ENCODE peak calls at places on chromosomes 7 and 10, in five cellular contexts. D is dorsolateral prefrontal cortex, B is mucosa of descending colon, V is lower lobe of right lung, K is tibial artery. A is an unnamed sample.

GRCh38 chr10:110138197-110138812 is 69.1 kb upstream of the MXI1 start:
- DNase-seq in D (no peak), B (no peak), K (no peak), V (no peak), A (peak)

GRCh38 chr7:129792721-129793120 is 160.0 kb downstream of the UBE2H start:
- DNase-seq in D (no peak), B (no peak), V (no peak), K (no peak), A (peak)

GRCh38 chr7:3217166-3217565 is 83.9 kb upstream of the SDK1 start:
- DNase-seq in B (no peak), V (no peak), K (no peak), D (no peak), A (peak)

GRCh38 chr7:86953653-86954336 is 105.7 kb downstream of the ELAPOR2 start:
- DNase-seq in K (no peak), B (no peak), V (no peak), D (no peak), A (no peak)

GRCh38 chr10:7424315-7424714 is 13.5 kb upstream of the SFMBT2 start:
- DNase-seq in B (no peak), V (no peak), K (no peak), D (no peak), A (no peak)

GRCh38 chr10:97525086-97525485 is 26.4 kb downstream of the UBTD1 start:
- DNase-seq in B (no peak), V (no peak), D (no peak), K (no peak), A (no peak)

GRCh38 chr7:108818742-108819141 is 249.1 kb downstream of the DNAJB9 start:
- DNase-seq in V (no peak), B (no peak), K (no peak), D (no peak), A (no peak)

GRCh38 chr7:50676754-50677153 is 105.9 kb downstream of the GRB10 start:
- DNase-seq in B (no peak), V (no peak), D (peak), K (no peak), A (no peak)

GRCh38 chr7:67377939-67378862 is 381.6 kb downstream of the TYW1 start:
- DNase-seq in K (peak), V (peak), D (peak), B (peak), A (peak)

GRCh38 chr10:4810093-4810492 is 15.9 kb upstream of the AKR1E2 start:
- DNase-seq in K (no peak), D (no peak), V (no peak), B (no peak), A (peak)

GRCh38 chr10:55476129-55476528 is 675.1 kb upstream of the PCDH15 start:
- DNase-seq in K (no peak), D (no peak), V (no peak), B (no peak), A (peak)

GRCh38 chr10:97601268-97602215 is 12.0 kb downstream of the C10orf62 start:
- DNase-seq in B (no peak), D (no peak), V (no peak), K (no peak), A (no peak)

GRCh38 chr10:63707254-63707910 is 186.2 kb downstream of the REEP3 start:
- DNase-seq in V (no peak), D (no peak), B (no peak), K (no peak), A (peak)

GRCh38 chr7:47329320-47329926 is 252.5 kb downstream of the TNS3 start:
- DNase-seq in D (no peak), V (no peak), K (no peak), B (no peak), A (peak)

GRCh38 chr10:28722065-28722803 is 44.9 kb downstream of the BAMBI start:
- DNase-seq in B (peak), V (peak), K (peak), D (peak), A (peak)

GRCh38 chr7:150388709-150389531 is 9.8 kb downstream of the ZNF775 start:
- DNase-seq in K (peak), B (peak), V (peak), D (peak), A (peak)

GRCh38 chr7:29145553-29146081 is 720 bp downstream of the CPVL start:
- DNase-seq in D (no peak), B (no peak), V (no peak), K (no peak), A (no peak)

GRCh38 chr7:102273749-102274712 is 12.6 kb upstream of the SH2B2 start:
- DNase-seq in K (no peak), D (no peak), B (peak), V (no peak), A (peak)

GRCh38 chr10:22630229-22631174 is 83.9 kb downstream of the PIP4K2A start:
- DNase-seq in D (no peak), B (no peak), V (no peak), K (no peak), A (peak)

GRCh38 chr10:114925675-114926204 is 12.3 kb upstream of the TRUB1 start:
- DNase-seq in K (no peak), B (no peak), D (no peak), V (no peak), A (peak)

GRCh38 chr7:42156957-42157721 is 79.9 kb downstream of the GLI3 start:
- DNase-seq in D (no peak), V (no peak), K (no peak), B (no peak), A (no peak)

GRCh38 chr7:135736586-135737305 is 8.8 kb upstream of the SLC13A4 start:
- DNase-seq in K (no peak), D (no peak), V (no peak), B (no peak), A (no peak)

GRCh38 chr10:96619803-96620773 is 33.3 kb upstream of the TM9SF3 start:
- DNase-seq in K (no peak), D (no peak), B (no peak), V (no peak), A (peak)

GRCh38 chr10:8137272-8137680 is 82.8 kb downstream of the GATA3 start:
- DNase-seq in D (no peak), V (no peak), B (no peak), K (no peak), A (no peak)

GRCh38 chr7:107989618-107990373 is 13.2 kb downstream of the LAMB1 start:
- DNase-seq in K (peak), D (no peak), V (no peak), B (no peak), A (peak)

GRCh38 chr10:3861785-3862184 is 76.8 kb upstream of the KLF6 start:
- DNase-seq in K (no peak), V (peak), B (no peak), D (no peak), A (no peak)

GRCh38 chr7:106426803-106427202 is 142.0 kb upstream of the NAMPT start:
- DNase-seq in K (no peak), D (no peak), V (no peak), B (no peak), A (no peak)

GRCh38 chr10:60883187-60883586 is 60.8 kb downstream of the RHOBTB1 start:
- DNase-seq in B (no peak), V (no peak), K (no peak), D (no peak), A (peak)

GRCh38 chr10:64534616-64535015 is 1013.4 kb downstream of the REEP3 start:
- DNase-seq in V (no peak), B (no peak), K (no peak), D (no peak), A (no peak)

GRCh38 chr10:132549416-132549815 is 11.8 kb downstream of the INPP5A start:
- DNase-seq in D (no peak), K (peak), V (no peak), B (no peak), A (no peak)

GRCh38 chr7:115340828-115341227 is 418.9 kb downstream of the MDFIC start:
- DNase-seq in B (no peak), D (no peak), V (no peak), K (no peak), A (peak)

GRCh38 chr7:131007439-131008330 is 273.7 kb upstream of the KLF14 start:
- DNase-seq in B (peak), D (peak), V (peak), K (no peak), A (peak)

GRCh38 chr10:26779176-26779860 is 81.4 kb downstream of the ABI1 start:
- DNase-seq in D (no peak), B (no peak), V (no peak), K (no peak), A (no peak)

GRCh38 chr10:94315975-94316464 is 46.7 kb downstream of the NOC3L start:
- DNase-seq in K (no peak), D (no peak), B (no peak), V (no peak), A (peak)

GRCh38 chr7:29977926-29978652 is 11.5 kb downstream of the SCRN1 start:
- DNase-seq in B (no peak), V (no peak), D (no peak), K (no peak), A (no peak)

GRCh38 chr10:13658864-13659685 is 72.3 kb downstream of the PRPF18 start:
- DNase-seq in K (peak), D (peak), B (no peak), V (peak), A (no peak)

GRCh38 chr7:64744680-64745079 is 49.5 kb upstream of the ZNF138 start:
- DNase-seq in K (no peak), V (no peak), B (no peak), D (no peak), A (no peak)

GRCh38 chr10:128174581-128175559 is 48.6 kb upstream of the MKI67 start:
- DNase-seq in K (no peak), B (no peak), V (no peak), D (no peak), A (no peak)

GRCh38 chr10:35942052-35942451 is 300.0 kb upstream of the FZD8 start:
- DNase-seq in D (no peak), B (no peak), V (no peak), K (no peak), A (no peak)

GRCh38 chr10:58385784-58386112 is 538 bp downstream of the TFAM start:
- DNase-seq in B (peak), V (peak), D (peak), K (no peak), A (peak)

GRCh38 chr10:2081501-2081900 is 344.2 kb upstream of the ADARB2 start:
- DNase-seq in B (no peak), K (no peak), D (no peak), V (no peak), A (no peak)
- TF ChIP-seq CTCF in B (no peak), K (no peak), D (no peak), V (no peak), A (no peak)

GRCh38 chr7:128785738-128786137 is 6.0 kb upstream of the CCDC136 start:
- DNase-seq in V (no peak), B (no peak), K (no peak), D (no peak), A (no peak)

GRCh38 chr7:128781126-128781525 is 5.5 kb upstream of the OPN1SW start:
- DNase-seq in K (no peak), B (no peak), D (no peak), V (no peak), A (peak)

GRCh38 chr7:128778946-128779345 is 3.4 kb upstream of the OPN1SW start:
- DNase-seq in K (no peak), B (no peak), D (no peak), V (no peak), A (no peak)

GRCh38 chr7:128781851-128782250 is 6.3 kb upstream of the OPN1SW start:
- DNase-seq in K (no peak), B (no peak), D (no peak), V (no peak), A (no peak)

GRCh38 chr7:128783143-128783799 is 7.7 kb upstream of the OPN1SW start:
- DNase-seq in D (peak), B (peak), V (no peak), K (peak), A (peak)
- H3K4me3 ChIP-seq in D (no peak), B (no peak), V (no peak), K (no peak), A (no peak)

GRCh38 chr7:75996476-75996875 is 2.1 kb upstream of the TMEM120A start:
- DNase-seq in K (peak), V (no peak), B (no peak), D (no peak), A (no peak)

GRCh38 chr7:75995996-75996395 is 1.6 kb upstream of the TMEM120A start:
- DNase-seq in V (no peak), K (peak), D (no peak), B (no peak), A (no peak)

GRCh38 chr7:75995052-75995471 is 667 bp upstream of the TMEM120A start:
- DNase-seq in K (peak), V (no peak), B (peak), D (no peak), A (no peak)

GRCh38 chr7:75993689-75994387 is 557 bp downstream of the TMEM120A start:
- DNase-seq in D (no peak), V (peak), K (peak), B (peak), A (peak)

DNA sequence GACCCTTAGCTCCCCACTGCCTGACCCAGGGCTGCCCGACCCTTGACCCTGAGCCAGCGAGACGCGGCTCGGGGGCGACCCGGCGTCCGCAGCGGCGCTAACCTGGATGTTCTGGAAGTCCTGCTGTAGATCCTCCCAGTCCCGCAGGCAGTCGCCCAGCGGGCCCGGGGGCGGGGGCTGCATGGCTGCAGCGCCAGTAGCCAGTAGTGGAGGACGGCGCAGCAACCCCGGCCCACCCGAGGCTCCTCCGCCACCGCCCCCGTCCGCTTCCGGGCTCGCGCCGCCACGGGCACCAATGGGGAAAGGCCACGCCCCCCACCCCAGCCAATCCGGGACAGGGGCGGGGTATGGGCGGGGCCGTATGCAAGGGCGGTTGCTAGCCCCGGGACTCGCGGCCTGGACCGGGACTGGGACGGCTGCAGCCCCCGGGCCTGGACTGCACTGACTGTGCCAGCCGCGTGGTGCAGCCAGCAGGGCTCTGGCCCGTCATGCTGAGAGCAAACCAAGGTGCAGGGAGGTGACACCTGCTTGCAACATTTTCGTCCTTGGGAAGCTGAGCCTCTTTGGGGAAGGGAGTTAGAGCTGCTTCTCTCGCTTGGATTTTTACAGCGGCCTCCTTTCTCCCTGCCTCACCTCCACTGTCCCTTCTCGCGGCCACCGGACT is at the start of gene TMEM120A:
- DNase-seq in D (peak), B (peak), K (peak), V (peak), A (peak)
- TF ChIP-seq CTCF in D (no peak), B (no peak), K (peak), V (peak), A (no peak)

DNA sequence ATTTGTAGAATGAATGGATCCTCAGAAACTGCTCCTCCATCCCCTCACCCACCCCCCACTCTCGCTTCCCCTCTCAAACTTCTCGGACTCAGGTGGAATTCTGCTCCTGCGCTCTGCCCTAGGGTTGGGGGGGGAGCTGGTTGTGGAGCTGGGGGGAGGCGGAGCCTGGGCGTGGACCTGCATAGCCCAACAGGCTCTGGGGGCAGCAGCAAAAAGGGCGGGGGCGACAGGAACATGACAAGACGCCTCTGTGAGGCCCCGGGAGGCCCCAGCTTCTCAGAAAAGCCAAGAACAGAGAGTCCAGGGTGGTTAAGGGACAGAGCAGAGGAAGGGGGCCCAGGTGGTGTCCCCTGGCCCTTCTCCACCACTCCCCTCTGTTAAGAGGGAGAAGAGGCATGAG is 3.5 kb downstream of the TSC22D4 start:
- DNase-seq in B (no peak), D (no peak), K (no peak), V (no peak), A (no peak)
- H3K4me3 ChIP-seq in B (no peak), D (peak), K (peak), V (peak), A (peak)

DNA sequence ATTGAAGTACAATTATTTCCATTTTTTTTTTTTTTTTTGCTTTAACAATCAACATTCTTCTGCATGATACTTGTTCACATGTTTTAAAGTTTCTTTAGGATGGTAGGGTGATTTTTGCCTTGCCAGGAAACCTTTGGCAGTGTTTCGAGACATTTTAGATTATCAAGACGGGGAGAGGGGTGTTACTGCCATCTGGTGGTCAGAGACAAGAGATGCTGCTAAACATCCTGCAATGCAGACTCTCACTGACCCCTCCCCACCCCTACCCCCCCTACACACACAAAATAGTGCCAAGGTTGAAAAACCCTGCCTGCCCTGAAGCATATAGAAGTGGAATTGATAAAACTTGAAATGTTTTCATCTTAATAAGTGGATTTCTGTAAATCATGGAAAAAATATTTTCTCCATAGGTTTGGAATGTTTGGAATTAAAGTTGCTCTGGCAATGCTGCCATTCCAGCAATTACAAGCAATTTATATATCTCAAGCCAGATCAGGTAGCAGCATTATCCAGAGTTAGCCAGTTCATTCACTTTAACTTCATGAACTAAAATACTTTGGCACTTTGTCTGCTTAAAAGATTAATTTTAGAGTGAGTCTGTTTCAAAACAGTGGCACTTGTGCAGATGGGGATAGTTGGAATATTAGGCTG is 62.1 kb downstream of the SDHAF3 start:
- DNase-seq in B (no peak), K (no peak), V (no peak), D (no peak), A (peak)
- TF ChIP-seq CTCF in B (peak), K (peak), V (peak), D (peak), A (peak)

DNA sequence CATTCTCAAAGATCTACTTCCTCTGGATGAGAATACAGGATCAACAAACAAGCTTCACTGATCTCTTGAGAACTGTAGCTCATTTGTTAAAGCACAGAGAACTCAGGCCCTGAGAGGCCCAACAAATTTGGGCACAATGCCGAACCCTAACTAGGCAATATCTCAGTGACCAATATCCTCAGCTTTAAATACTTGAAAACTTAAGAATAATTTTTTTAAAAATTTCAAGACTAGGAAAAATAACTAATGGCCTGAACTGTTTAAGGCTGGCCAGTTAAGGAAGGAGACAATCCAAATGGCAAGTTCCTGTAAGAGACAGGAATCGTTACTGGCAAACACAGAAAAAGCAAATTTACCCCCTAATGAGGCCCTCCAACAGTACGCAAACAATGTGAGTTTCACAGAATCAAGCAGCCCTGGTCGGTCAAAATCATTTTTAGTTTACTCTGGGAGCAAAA is 39.7 kb downstream of the NT5C2 start:
- DNase-seq in K (no peak), D (peak), B (no peak), V (no peak), A (peak)
- H3K4me3 ChIP-seq in K (peak), D (peak), B (no peak), V (peak), A (peak)

GRCh38 chr7:157499121-157499834 is 162.5 kb downstream of the DNAJB6 start:
- DNase-seq in B (no peak), V (no peak), K (peak), D (no peak), A (no peak)
- TF ChIP-seq CTCF in B (no peak), V (no peak), K (no peak), D (no peak), A (no peak)

GRCh38 chr10:87660484-87661133 is 931 bp downstream of the PAPSS2 start:
- DNase-seq in V (no peak), B (peak), K (no peak), D (no peak), A (peak)

GRCh38 chr10:87661861-87662785 is 2.4 kb downstream of the PAPSS2 start:
- DNase-seq in B (no peak), K (no peak), V (no peak), D (no peak), A (peak)

GRCh38 chr10:87668324-87669054 is 8.8 kb downstream of the PAPSS2 start:
- DNase-seq in V (no peak), K (no peak), D (no peak), B (no peak), A (no peak)

GRCh38 chr10:87667503-87667902 is 7.8 kb downstream of the PAPSS2 start:
- DNase-seq in K (no peak), B (no peak), V (no peak), D (no peak), A (no peak)

GRCh38 chr10:87664276-87664687 is 4.6 kb downstream of the PAPSS2 start:
- DNase-seq in V (no peak), K (no peak), D (no peak), B (no peak), A (no peak)
- H3K4me3 ChIP-seq in V (no peak), K (no peak), D (no peak), B (no peak), A (no peak)